ENCODE peak calls at places on chromosomes 11 and 22, in ten cellular contexts. P is thoracic aorta; U is suprapubic skin; K is stimulated activated CD4-positive, alpha-beta T cell treated with anti-CD3 and anti-CD28 coated beads, Interleukin-2, amount 100 ng/mL, for 24 hours; M is amniotic stem cell; N is endothelial cell; B is GM04504; V is dermis blood vessel endothelial cell; G is stomach; L is mucosa of gallbladder. W is an unnamed sample.

GRCh38 chr22:49073873-49074417 is 753.7 kb downstream of the BRD1 start:
- DNase-seq in L (no peak), M (no peak), U (no peak), B (no peak), V (no peak), N (no peak), G (no peak), P (no peak), K (no peak), W (no peak)

GRCh38 chr11:44244649-44245308 is 65.2 kb downstream of the ALX4 start:
- DNase-seq in B (no peak), P (no peak), V (peak), G (no peak), N (no peak), U (no peak), K (no peak), L (no peak), M (no peak), W (no peak)

GRCh38 chr11:74397531-74398243 is 546 bp downstream of the PGM2L1 start:
- DNase-seq in V (peak), U (no peak), L (peak), B (no peak), P (no peak), G (peak), N (peak), M (no peak), K (peak), W (no peak)

GRCh38 chr11:112801286-112802088 is 159.7 kb upstream of the NCAM1 start:
- DNase-seq in B (no peak), V (no peak), K (no peak), N (no peak), L (no peak), P (no peak), G (no peak), U (no peak), M (no peak), W (no peak)

GRCh38 chr11:28463826-28464225 is 355.6 kb downstream of the METTL15 start:
- DNase-seq in P (no peak), N (no peak), V (no peak), U (no peak), L (no peak), K (no peak), B (no peak), M (no peak), G (no peak), W (no peak)

GRCh38 chr11:17013548-17014320 is 480 bp downstream of the PLEKHA7 start:
- DNase-seq in B (no peak), V (peak), P (no peak), K (peak), N (peak), M (no peak), L (no peak), U (no peak), G (peak), W (peak)

GRCh38 chr22:22706253-22706940 is 62.0 kb downstream of the GGTLC2 start:
- DNase-seq in V (no peak), U (no peak), P (no peak), L (no peak), K (no peak), B (no peak), G (no peak), N (no peak), M (no peak), W (no peak)

GRCh38 chr11:2448661-2449547 is 4.1 kb downstream of the KCNQ1 start:
- DNase-seq in N (no peak), U (peak), L (no peak), V (no peak), P (no peak), B (no peak), K (no peak), M (no peak), G (no peak), W (no peak)

GRCh38 chr11:12556788-12557384 is 117.3 kb upstream of the TEAD1 start:
- DNase-seq in K (no peak), V (peak), U (peak), M (peak), B (peak), L (peak), P (peak), N (no peak), G (peak), W (no peak)

GRCh38 chr11:76265771-76266241 is 59.5 kb upstream of the WNT11 start:
- DNase-seq in N (no peak), M (no peak), K (no peak), P (no peak), V (no peak), U (no peak), G (no peak), L (peak), B (no peak), W (no peak)

GRCh38 chr11:32390712-32391111 is 44.6 kb downstream of the WT1 start:
- DNase-seq in G (no peak), N (no peak), V (no peak), K (no peak), M (no peak), B (no peak), U (no peak), L (no peak), P (no peak), W (no peak)

GRCh38 chr11:41058138-41058537 is 401.3 kb downstream of the LRRC4C start:
- DNase-seq in V (no peak), M (no peak), U (no peak), K (no peak), N (no peak), P (no peak), G (no peak), B (no peak), L (no peak), W (no peak)

GRCh38 chr11:28581286-28582242 is 473.4 kb downstream of the METTL15 start:
- DNase-seq in V (no peak), G (no peak), M (no peak), B (peak), U (no peak), P (no peak), L (no peak), N (no peak), K (no peak), W (no peak)

GRCh38 chr22:23777776-23778575 is 5.3 kb downstream of the MMP11 start:
- DNase-seq in U (no peak), K (no peak), P (no peak), G (no peak), V (no peak), M (no peak), L (no peak), B (no peak), N (no peak), W (no peak)

GRCh38 chr11:84291996-84292395 is 1005.8 kb upstream of the CCDC90B start:
- DNase-seq in K (no peak), U (no peak), N (no peak), B (no peak), M (no peak), G (no peak), V (no peak), P (no peak), L (no peak), W (no peak)

GRCh38 chr11:3837793-3838192 is 3.0 kb downstream of the RHOG start:
- DNase-seq in B (no peak), M (no peak), U (no peak), L (peak), G (peak), V (peak), N (peak), K (no peak), P (no peak), W (no peak)

GRCh38 chr22:24271406-24271760 is 752 bp downstream of the SPECC1L start:
- DNase-seq in G (no peak), V (no peak), B (no peak), P (no peak), N (no peak), M (no peak), K (no peak), U (no peak), L (no peak), W (no peak)

GRCh38 chr11:119263352-119263940 is 53.5 kb downstream of the MCAM start:
- DNase-seq in B (no peak), P (no peak), V (peak), K (no peak), N (no peak), M (no peak), G (no peak), U (no peak), L (no peak), W (no peak)

GRCh38 chr22:35641494-35642120 is 6.6 kb upstream of the APOL6 start:
- DNase-seq in G (no peak), U (no peak), K (no peak), N (no peak), L (no peak), P (no peak), V (no peak), B (no peak), M (no peak), W (no peak)

GRCh38 chr11:116909245-116909644 is 71.8 kb upstream of the APOA1 start:
- DNase-seq in V (no peak), M (no peak), B (no peak), N (no peak), G (no peak), U (no peak), K (no peak), P (no peak), L (no peak), W (no peak)

GRCh38 chr22:23497016-23497885 is 82.8 kb downstream of the IGLL1 start:
- DNase-seq in G (no peak), B (no peak), M (no peak), N (no peak), K (no peak), L (no peak), P (no peak), V (no peak), U (no peak), W (no peak)

GRCh38 chr22:42906605-42907338 is 49.7 kb upstream of the ARFGAP3 start:
- DNase-seq in L (peak), K (no peak), U (no peak), V (peak), N (no peak), G (no peak), B (no peak), M (no peak), P (no peak), W (no peak)

GRCh38 chr11:57072640-57073039 is 83.9 kb downstream of the OR5AK2 start:
- DNase-seq in P (no peak), L (no peak), B (peak), V (peak), M (peak), U (no peak), G (no peak), K (no peak), N (no peak), W (no peak)

GRCh38 chr11:79937935-79938334 is 497.1 kb upstream of the TENM4 start:
- DNase-seq in K (no peak), L (no peak), M (no peak), U (no peak), G (no peak), V (no peak), B (no peak), P (no peak), N (no peak), W (no peak)

GRCh38 chr11:130414107-130415088 is 14.0 kb downstream of the ADAMTS8 start:
- DNase-seq in V (no peak), L (no peak), N (no peak), K (no peak), B (no peak), G (no peak), P (no peak), M (no peak), U (no peak), W (no peak)

GRCh38 chr11:72422414-72422813 is 11.9 kb downstream of the CLPB start:
- DNase-seq in G (no peak), V (no peak), N (no peak), B (no peak), L (no peak), P (no peak), U (no peak), K (no peak), M (no peak), W (no peak)

GRCh38 chr11:67440229-67441081 is 2.8 kb downstream of the CORO1B start:
- DNase-seq in L (no peak), M (no peak), V (no peak), K (peak), N (no peak), U (no peak), B (no peak), G (no peak), P (no peak), W (peak)

GRCh38 chr22:45418770-45419138 is 5.3 kb downstream of the RIBC2 start:
- DNase-seq in P (no peak), U (no peak), L (no peak), V (no peak), B (no peak), M (no peak), G (no peak), N (no peak), K (no peak), W (no peak)

W was measured in activated T-cell treated with anti-CD3 and anti-CD28 coated beads, Interleukin-2, amount 50 U/mL, for 48 hours.